ENCODE peak calls at places on chromosomes 11 and 22, in nine cellular contexts. W is stimulated activated CD4-positive, alpha-beta T cell treated with anti-CD3 and anti-CD28 coated beads, Interleukin-15, amount 100 ng/mL, for 1 hour; V is stimulated activated naive CD8-positive, alpha-beta T cell treated with anti-CD3 and anti-CD28 coated beads, Interleukin-15, amount 100 ng/mL, for 72 hours; E is anterior cingulate cortex; N is HFFc6; B is right cardiac atrium; Y is foreskin fibroblast; F is dorsolateral prefrontal cortex; S is activated CD4-positive, alpha-beta T cell treated with anti-CD3 and anti-CD28 coated beads, Interleukin-2, amount 50 U/mL, for 48 hours. C is an unnamed sample.

GRCh38 chr11:20668844-20669832 is at the start of gene NELL1:
- DNase-seq in N (no peak), B (peak), Y (no peak), S (no peak), E (no peak), V (no peak), W (no peak), F (no peak), C (no peak)

GRCh38 chr11:6737872-6738466 is 33.8 kb downstream of the OR2AG2 start:
- DNase-seq in Y (peak), N (peak), S (peak), E (no peak), B (peak), F (no peak), W (peak), V (peak), C (peak)

GRCh38 chr22:32539631-32540449 is 65.2 kb downstream of the FBXO7 start:
- DNase-seq in N (no peak), E (no peak), V (no peak), B (no peak), Y (no peak), F (no peak), S (no peak), W (no peak), C (no peak)

GRCh38 chr22:38843716-38844660 is at the start of gene NPTXR:
- DNase-seq in E (peak), V (no peak), B (peak), W (no peak), Y (peak), N (peak), S (no peak), F (peak), C (peak)

GRCh38 chr11:106463796-106464201 is 386.3 kb downstream of the AASDHPPT start:
- DNase-seq in E (no peak), Y (no peak), N (no peak), B (no peak), W (no peak), V (no peak), S (no peak), F (no peak), C (peak)

GRCh38 chr11:134760307-134760706 is 348.3 kb upstream of the B3GAT1 start:
- DNase-seq in Y (no peak), E (no peak), S (no peak), N (no peak), F (no peak), W (no peak), B (no peak), V (no peak), C (no peak)

GRCh38 chr22:21051145-21051835 is 5.5 kb downstream of the LRRC74B start:
- DNase-seq in S (no peak), F (no peak), Y (no peak), E (no peak), B (no peak), V (no peak), W (no peak), N (no peak), C (no peak)

GRCh38 chr11:47329431-47329993 is 23.0 kb downstream of the MYBPC3 start:
- DNase-seq in E (no peak), V (no peak), N (no peak), Y (peak), W (no peak), S (no peak), B (no peak), F (no peak), C (no peak)

GRCh38 chr11:65014146-65014960 is at the start of gene ARL2:
- DNase-seq in N (no peak), V (peak), B (no peak), Y (no peak), E (peak), F (no peak), W (no peak), S (peak), C (peak)

GRCh38 chr22:44583076-44583760 is 85.2 kb upstream of the RTL6 start:
- DNase-seq in E (no peak), F (peak), Y (peak), V (no peak), N (no peak), W (no peak), B (no peak), S (no peak), C (peak)

GRCh38 chr11:78957481-78958245 is 383.0 kb upstream of the NARS2 start:
- DNase-seq in F (no peak), N (peak), B (no peak), E (no peak), S (no peak), V (no peak), Y (peak), W (no peak), C (peak)

GRCh38 chr11:73929388-73929787 is 21.4 kb upstream of the DNAJB13 start:
- DNase-seq in V (no peak), B (no peak), W (no peak), S (no peak), N (no peak), F (no peak), E (no peak), Y (no peak), C (no peak)

GRCh38 chr11:19779740-19780139 is 67.1 kb downstream of the NAV2 start:
- DNase-seq in S (no peak), B (no peak), N (no peak), Y (no peak), W (no peak), V (no peak), E (no peak), F (no peak), C (no peak)

GRCh38 chr11:103633037-103633788 is 403.2 kb upstream of the DDI1 start:
- DNase-seq in Y (peak), B (no peak), F (no peak), E (no peak), S (no peak), N (peak), V (no peak), W (no peak), C (peak)

GRCh38 chr22:36587289-36588154 is 58.6 kb upstream of the EIF3D start:
- DNase-seq in F (no peak), S (no peak), W (no peak), V (no peak), B (no peak), Y (peak), E (no peak), N (peak), C (peak)

GRCh38 chr11:34302046-34302921 is 55.5 kb downstream of the ABTB2 start:
- DNase-seq in B (no peak), W (no peak), E (no peak), N (peak), F (no peak), V (no peak), S (no peak), Y (peak), C (peak)

GRCh38 chr11:31240340-31240904 is 129.1 kb downstream of the DCDC1 start:
- DNase-seq in V (no peak), E (no peak), W (no peak), Y (peak), S (peak), N (no peak), F (no peak), B (no peak), C (peak)

GRCh38 chr11:119433369-119433749 is 10.4 kb upstream of the THY1 start:
- DNase-seq in N (peak), B (no peak), E (no peak), S (no peak), W (no peak), Y (peak), V (no peak), F (no peak), C (no peak)

GRCh38 chr11:66918751-66919150 is 39.4 kb downstream of the PC start:
- DNase-seq in W (no peak), F (no peak), S (no peak), E (no peak), B (no peak), N (no peak), Y (no peak), V (no peak), C (no peak)

GRCh38 chr11:9701799-9702198 is 37.9 kb downstream of the SWAP70 start:
- DNase-seq in V (no peak), E (no peak), Y (peak), B (no peak), W (no peak), F (no peak), S (no peak), N (no peak), C (no peak)

GRCh38 chr11:79296113-79296512 is 144.7 kb downstream of the TENM4 start:
- DNase-seq in S (no peak), Y (no peak), B (no peak), E (no peak), F (no peak), N (peak), V (no peak), W (no peak), C (no peak)

GRCh38 chr11:81444306-81444705 is 1289.4 kb downstream of the FAM181B start:
- DNase-seq in E (no peak), S (no peak), N (no peak), W (no peak), Y (no peak), B (no peak), F (no peak), V (no peak), C (no peak)

GRCh38 chr11:19800162-19800561 is 87.5 kb downstream of the NAV2 start:
- DNase-seq in B (no peak), F (no peak), S (no peak), E (no peak), V (no peak), N (peak), W (no peak), Y (peak), C (no peak)

GRCh38 chr11:73198677-73199076 is 19.4 kb upstream of the P2RY2 start:
- DNase-seq in N (no peak), S (no peak), E (no peak), B (no peak), Y (peak), W (no peak), F (no peak), V (no peak), C (peak)

GRCh38 chr22:48851933-48852549 is 975.6 kb downstream of the BRD1 start:
- DNase-seq in E (no peak), N (no peak), V (no peak), S (no peak), Y (no peak), W (no peak), F (no peak), B (no peak), C (no peak)

GRCh38 chr11:62540804-62541671 is 5.6 kb downstream of the AHNAK start:
- DNase-seq in S (peak), N (no peak), W (no peak), Y (peak), E (peak), B (peak), F (no peak), V (no peak), C (no peak)

GRCh38 chr11:66297610-66298009 is 5.9 kb downstream of the TMEM151A start:
- DNase-seq in B (no peak), Y (no peak), W (no peak), E (no peak), F (no peak), S (no peak), V (no peak), N (no peak), C (no peak)

GRCh38 chr11:34235591-34236071 is 122.2 kb downstream of the ABTB2 start:
- DNase-seq in Y (no peak), N (no peak), V (no peak), B (peak), E (no peak), S (no peak), W (no peak), F (no peak), C (no peak)

GRCh38 chr11:76172583-76172982 is 33.7 kb downstream of the WNT11 start:
- DNase-seq in B (no peak), N (no peak), Y (no peak), S (no peak), W (no peak), E (no peak), V (no peak), F (no peak), C (no peak)

GRCh38 chr22:23847991-23848864 is 9.4 kb upstream of the DERL3 start:
- DNase-seq in F (no peak), S (no peak), E (no peak), Y (peak), N (no peak), W (no peak), B (no peak), V (no peak), C (no peak)

GRCh38 chr11:64649304-64649703 is 58.3 kb downstream of the SLC22A12 start:
- DNase-seq in F (no peak), E (no peak), B (peak), S (no peak), N (no peak), W (no peak), V (no peak), Y (peak), C (peak)

GRCh38 chr11:15157181-15157580 is 42.5 kb downstream of the INSC start:
- DNase-seq in F (no peak), Y (peak), V (no peak), B (no peak), E (no peak), W (no peak), S (no peak), N (peak), C (peak)

GRCh38 chr11:14980854-14981253 is 8.7 kb upstream of the CALCA start:
- DNase-seq in N (peak), Y (peak), F (no peak), W (no peak), E (no peak), V (no peak), B (no peak), S (no peak), C (peak)

GRCh38 chr11:32433249-32434115 is 1.9 kb downstream of the WT1 start:
- DNase-seq in F (no peak), V (no peak), W (no peak), N (no peak), E (no peak), B (no peak), Y (no peak), S (no peak), C (no peak)

GRCh38 chr11:13883589-13883988 is 78.9 kb upstream of the SPON1 start:
- DNase-seq in E (no peak), W (no peak), Y (no peak), B (no peak), V (no peak), N (no peak), S (no peak), F (no peak), C (no peak)

GRCh38 chr11:127862406-127862805 is 725.0 kb downstream of the ETS1 start:
- DNase-seq in F (no peak), W (no peak), Y (no peak), E (no peak), N (peak), S (no peak), B (no peak), V (no peak), C (no peak)

GRCh38 chr22:40121463-40121862 is 56.3 kb upstream of the TNRC6B start:
- DNase-seq in F (no peak), B (no peak), S (no peak), V (no peak), W (no peak), N (no peak), Y (no peak), E (no peak), C (no peak)

GRCh38 chr11:121482231-121483129 is 29.7 kb upstream of the SORL1-AS1 start:
- DNase-seq in N (no peak), S (peak), Y (no peak), E (no peak), W (peak), B (no peak), F (no peak), V (no peak), C (peak)